ENCODE peak calls at places on chromosome 22, in seven cellular contexts. W is IMR-90; E is cardiac muscle cell; B is stimulated activated CD4-positive, alpha-beta T cell treated with anti-CD3 and anti-CD28 coated beads, Interleukin-15, amount 100 ng/mL, for 24 hours; N is astrocyte; O is AG08395; Q is Right ventricle myocardium superior. V is an unnamed sample.
A peak's percentile ranks its signal among the peaks of the same experiment; 100 is the strongest.

GRCh38 chr22:18029686-18030267 is 5.4 kb upstream of the MICAL3 start:
- DNase-seq in W (no peak), E (no peak), B (no peak), N (no peak), O (no peak), Q (no peak), V (no peak)

GRCh38 chr22:23713696-23714595 is 23.1 kb downstream of the RGL4 start:
- DNase-seq in W (no peak), E (no peak), B (no peak), N (no peak), O (no peak), Q (no peak), V (no peak)

GRCh38 chr22:50476819-50477344 is 2.0 kb upstream of the SBF1 start:
- DNase-seq in W (no peak), E (no peak), B (no peak), N (no peak), O (no peak), Q (no peak), V (no peak)

GRCh38 chr22:29313126-29314071 is 2.1 kb downstream of the RASL10A start:
- DNase-seq in W (no peak), E (peak; percentile 65), B (peak; percentile 33), N (no peak), O (peak; percentile 44), Q (no peak), V (no peak)

GRCh38 chr22:47201996-47202818 is 439.8 kb downstream of the TBC1D22A start:
- DNase-seq in W (no peak), E (no peak), B (no peak), N (no peak), O (no peak), Q (no peak), V (no peak)

GRCh38 chr22:30079952-30080533 is at the start of gene HORMAD2:
- DNase-seq in W (no peak), E (peak; percentile 77), B (peak; percentile 3), N (peak; percentile 61), O (no peak), Q (peak; percentile 48), V (no peak)

GRCh38 chr22:29011868-29012428 is 49.7 kb downstream of the C22orf31 start:
- DNase-seq in W (no peak), E (no peak), B (no peak), N (no peak), O (no peak), Q (no peak), V (no peak)

GRCh38 chr22:25965331-25965730 is 203.9 kb upstream of the SEZ6L start:
- DNase-seq in W (no peak), E (no peak), B (no peak), N (no peak), O (no peak), Q (no peak), V (no peak)

GRCh38 chr22:42901790-42902508 is 44.9 kb upstream of the ARFGAP3 start:
- DNase-seq in W (no peak), E (no peak), B (no peak), N (no peak), O (no peak), Q (peak; percentile 73), V (no peak)

GRCh38 chr22:46073683-46074504 is 76.4 kb upstream of the PPARA start:
- DNase-seq in W (peak; percentile 42), E (peak; percentile 59), B (no peak), N (no peak), O (no peak), Q (peak; percentile 61), V (no peak)